ENCODE peak calls at places on chromosomes 1 and 21, in seven cellular contexts. F is sigmoid colon, H is heart right ventricle, G is AG04450, D is RWPE1, P is colonic mucosa, J is left ventricle myocardium inferior. K is an unnamed sample.

GRCh38 chr1:111690306-111690617 is 48.9 kb downstream of the INKA2 start:
- DNase-seq in D (no peak), P (peak; percentile 29), F (peak; percentile 87), G (peak; percentile 77), H (peak; percentile 67), J (no peak), K (no peak)

GRCh38 chr1:192788184-192788583 is 20.7 kb upstream of the RGS2 start:
- DNase-seq in H (no peak), G (no peak), P (peak; percentile 23), J (no peak), D (peak; percentile 33), F (peak; percentile 88), K (no peak)

GRCh38 chr1:11320153-11320936 is 47.3 kb downstream of the UBIAD1 start:
- DNase-seq in G (no peak), H (no peak), D (no peak), J (no peak), P (peak; percentile 20), F (no peak), K (peak; percentile 81)

GRCh38 chr21:26715878-26716506 is 129.2 kb downstream of the ADAMTS1 start:
- DNase-seq in H (peak; percentile 48), P (peak; percentile 41), D (peak; percentile 49), G (peak; percentile 16), J (peak; percentile 15), F (no peak), K (peak; percentile 62)

GRCh38 chr1:169003864-169004516 is 102.5 kb upstream of the ATP1B1 start:
- DNase-seq in J (peak; percentile 26), H (peak; percentile 11), F (peak; percentile 71), P (peak; percentile 31), G (no peak), D (no peak), K (no peak)

GRCh38 chr21:45145146-45145545 is 70.8 kb downstream of the ADARB1 start:
- DNase-seq in P (no peak), F (no peak), H (no peak), G (no peak), J (no peak), D (no peak), K (no peak)

GRCh38 chr1:248243204-248243603 is 12.0 kb downstream of the OR2M4 start:
- DNase-seq in P (no peak), G (no peak), D (peak; percentile 21), H (peak; percentile 3), F (no peak), J (no peak), K (peak; percentile 27)

GRCh38 chr1:162838863-162839262 is 22.1 kb downstream of the CCDC190 start:
- DNase-seq in D (no peak), H (no peak), G (no peak), F (no peak), J (no peak), P (no peak), K (no peak)

GRCh38 chr1:10625554-10625953 is 150.8 kb downstream of the PEX14 start:
- DNase-seq in D (no peak), G (no peak), F (peak; percentile 52), J (no peak), H (no peak), P (no peak), K (no peak)

GRCh38 chr1:228152097-228152917 is 2.6 kb downstream of the GJC2 start:
- DNase-seq in F (peak; percentile 65), D (no peak), G (no peak), P (no peak), H (no peak), J (peak; percentile 15), K (no peak)

GRCh38 chr1:193303849-193304248 is 117.4 kb upstream of the B3GALT2 start:
- DNase-seq in G (no peak), D (no peak), J (no peak), P (no peak), H (no peak), F (no peak), K (no peak)

GRCh38 chr1:119188926-119189325 is 48.5 kb upstream of the WARS2 start:
- DNase-seq in J (no peak), D (no peak), H (no peak), F (no peak), G (peak; percentile 1), P (no peak), K (no peak)

GRCh38 chr1:110454328-110454727 is 3.4 kb downstream of the PROK1 start:
- DNase-seq in H (no peak), F (no peak), J (no peak), D (no peak), P (no peak), G (no peak), K (no peak)

GRCh38 chr1:55214903-55215193 is 316 bp downstream of the USP24 start:
- DNase-seq in F (peak; percentile 64), H (peak; percentile 31), P (peak; percentile 38), G (no peak), J (peak; percentile 30), D (no peak), K (peak; percentile 49)

GRCh38 chr1:55214214-55214902 is 806 bp downstream of the USP24 start:
- DNase-seq in P (peak; percentile 68), D (peak; percentile 50), J (peak; percentile 55), F (peak; percentile 71), G (no peak), H (peak; percentile 51), K (peak; percentile 83)

GRCh38 chr1:55212349-55213028 is 2.7 kb downstream of the USP24 start:
- DNase-seq in P (peak; percentile 23), D (no peak), J (no peak), G (no peak), F (no peak), H (no peak), K (no peak)

GRCh38 chr1:55213029-55213884 is 1.9 kb downstream of the USP24 start:
- DNase-seq in F (no peak), P (no peak), G (no peak), H (no peak), J (no peak), D (no peak), K (no peak)

GRCh38 chr1:55213885-55214213 is 1.3 kb downstream of the USP24 start:
- DNase-seq in J (no peak), P (peak; percentile 45), G (no peak), F (peak; percentile 63), D (no peak), H (no peak), K (peak; percentile 19)
- TF ChIP-seq CTCF in J (no peak), P (no peak), G (no peak), F (no peak), D (no peak), H (no peak), K (no peak)

GRCh38 chr1:244822878-244823277 is 12.6 kb upstream of the COX20 start:
- DNase-seq in G (no peak), P (no peak), D (no peak), F (no peak), H (no peak), J (no peak), K (no peak)

GRCh38 chr1:244821134-244821533 is 14.3 kb upstream of the COX20 start:
- DNase-seq in H (no peak), J (no peak), F (no peak), G (no peak), D (no peak), P (no peak), K (no peak)

GRCh38 chr1:244830639-244831038 is 4.8 kb upstream of the COX20 start:
- DNase-seq in D (no peak), F (no peak), J (no peak), H (no peak), G (no peak), P (no peak), K (no peak)

GRCh38 chr1:244826712-244827111 is 8.7 kb upstream of the COX20 start:
- DNase-seq in D (no peak), G (no peak), P (no peak), J (no peak), F (no peak), H (no peak), K (no peak)
- H3K27ac ChIP-seq in D (no peak overlapping the region), G (no peak overlapping the region), P (no peak overlapping the region), J (no peak overlapping the region), F (no peak overlapping the region), H (no peak overlapping the region), K (no peak overlapping the region)

GRCh38 chr1:241229711-241230110 is 127.3 kb downstream of the RGS7 start:
- DNase-seq in D (no peak), J (no peak), H (no peak), P (no peak), G (no peak), F (no peak), K (no peak)

GRCh38 chr1:241237873-241238272 is 119.1 kb downstream of the RGS7 start:
- DNase-seq in G (no peak), F (no peak), J (no peak), H (no peak), D (no peak), P (no peak), K (no peak)

GRCh38 chr1:241240084-241240483 is 116.9 kb downstream of the RGS7 start:
- DNase-seq in J (no peak), P (no peak), H (no peak), G (no peak), D (no peak), F (no peak), K (no peak)

DNA sequence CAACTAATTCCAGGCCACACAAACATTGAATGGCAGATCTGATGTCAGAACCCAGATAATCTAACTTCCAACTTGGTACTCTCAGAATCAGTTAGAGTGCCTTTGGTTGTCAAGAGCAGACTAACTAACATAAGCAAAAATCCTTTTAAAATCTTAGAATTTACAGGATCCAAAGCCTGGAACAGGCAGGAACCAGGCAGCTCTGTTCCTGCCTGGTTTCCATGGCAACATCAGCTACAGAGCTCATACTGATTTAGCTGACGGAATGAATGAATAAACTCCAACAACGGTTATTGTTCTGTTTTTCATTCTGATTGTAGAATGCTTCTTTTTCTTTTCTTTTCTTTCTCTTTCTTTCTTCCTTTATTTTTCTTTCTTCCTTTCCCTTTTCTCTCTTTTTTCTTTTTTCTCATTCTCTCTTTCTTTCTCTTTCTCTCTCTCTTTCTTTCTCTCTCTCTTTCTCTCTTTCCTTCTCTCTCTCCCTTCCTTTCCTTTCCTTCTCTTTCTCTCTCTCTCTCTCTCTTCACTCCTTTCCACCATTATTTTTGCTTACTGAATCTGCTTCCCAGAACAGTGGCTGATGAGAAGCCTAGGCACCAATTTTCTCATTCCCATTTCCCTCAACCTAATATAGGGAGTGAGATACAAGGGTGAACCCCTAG is 121.6 kb downstream of the RGS7 start:
- DNase-seq in D (no peak), P (no peak), J (no peak), G (no peak), F (no peak), H (no peak), K (no peak)
- TF ChIP-seq CTCF in D (no peak), P (no peak), J (no peak), G (no peak), F (no peak), H (no peak), K (no peak)

DNA sequence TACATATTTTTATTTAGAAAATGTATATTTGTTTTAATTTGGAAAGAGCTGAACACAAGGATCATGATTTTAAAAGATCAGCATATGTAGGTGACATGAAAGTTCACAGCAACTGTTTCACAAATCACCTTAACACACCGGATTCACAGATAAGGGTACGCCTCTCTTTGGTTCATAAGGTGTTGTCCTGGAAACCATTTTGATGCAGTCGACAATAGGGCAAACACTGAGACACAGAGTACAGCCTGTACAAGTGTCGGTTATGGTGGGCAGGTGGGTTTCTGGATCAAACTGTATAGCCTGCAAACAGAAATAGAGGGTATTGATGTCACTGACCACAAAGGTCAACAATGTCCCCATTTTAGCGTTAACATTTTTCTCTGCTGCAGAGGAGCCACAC is 357.3 kb downstream of the PTBP2 start:
- DNase-seq in H (no peak), J (no peak), F (no peak), P (no peak), G (no peak), D (no peak), K (no peak)
- H3K27ac ChIP-seq in H (no peak overlapping the region), J (no peak overlapping the region), F (no peak overlapping the region), P (no peak overlapping the region), G (no peak overlapping the region), D (no peak overlapping the region), K (no peak overlapping the region)

GRCh38 chr1:100459815-100460114 is 78.2 kb upstream of the GPR88 start:
- DNase-seq in G (no peak), J (no peak), D (no peak), P (no peak), H (no peak), F (no peak), K (no peak)
- TF ChIP-seq CTCF in G (no peak), J (no peak), D (peak; percentile 27), P (peak; percentile 6), H (no peak), F (no peak), K (no peak)